ENCODE peak calls at places on chromosomes 4 and X, in seven cellular contexts. One of them, this sample, is unnamed.

GRCh38 chrX:153970398-153971123 is 1.1 kb downstream of the HCFC1 start:
- DNase-seq in CD8-positive, alpha-beta memory T cell: peak; percentile 29
- DNase-seq in GM23338: peak; percentile 63
- DNase-seq in fibroblast of lung: peak; percentile 90
- DNase-seq in mammary epithelial cell: peak; percentile 47
- DNase-seq in hepatocyte: peak; percentile 68
- DNase-seq in stomach: no peak
- DNase-seq in this sample: peak; percentile 23

GRCh38 chrX:124086411-124086810 is 124.9 kb downstream of the STAG2 start:
- DNase-seq in CD8-positive, alpha-beta memory T cell: peak; percentile 51
- DNase-seq in GM23338: no peak
- DNase-seq in fibroblast of lung: no peak
- DNase-seq in mammary epithelial cell: no peak
- DNase-seq in hepatocyte: no peak
- DNase-seq in stomach: no peak
- DNase-seq in this sample: peak; percentile 69

GRCh38 chr4:183602444-183603102 is 56.4 kb downstream of the RWDD4 start:
- DNase-seq in CD8-positive, alpha-beta memory T cell: no peak
- DNase-seq in GM23338: peak; percentile 46
- DNase-seq in fibroblast of lung: peak; percentile 57
- DNase-seq in mammary epithelial cell: peak; percentile 12
- DNase-seq in hepatocyte: no peak
- DNase-seq in stomach: no peak
- DNase-seq in this sample: peak; percentile 3

GRCh38 chr4:177879851-177880250 is 437.6 kb upstream of the AGA start:
- DNase-seq in CD8-positive, alpha-beta memory T cell: no peak
- DNase-seq in GM23338: peak; percentile 69
- DNase-seq in fibroblast of lung: no peak
- DNase-seq in mammary epithelial cell: peak; percentile 5
- DNase-seq in hepatocyte: no peak
- DNase-seq in stomach: no peak
- DNase-seq in this sample: no peak

GRCh38 chrX:14616301-14616700 is 87.0 kb downstream of the GLRA2 start:
- DNase-seq in CD8-positive, alpha-beta memory T cell: no peak
- DNase-seq in GM23338: no peak
- DNase-seq in fibroblast of lung: peak; percentile 72
- DNase-seq in mammary epithelial cell: no peak
- DNase-seq in hepatocyte: no peak
- DNase-seq in stomach: no peak
- DNase-seq in this sample: no peak

GRCh38 chr4:52617467-52618017 is 41.6 kb downstream of the USP46 start:
- DNase-seq in CD8-positive, alpha-beta memory T cell: no peak
- DNase-seq in GM23338: no peak
- DNase-seq in fibroblast of lung: no peak
- DNase-seq in mammary epithelial cell: no peak
- DNase-seq in hepatocyte: no peak
- DNase-seq in stomach: no peak
- DNase-seq in this sample: peak; percentile 26

GRCh38 chrX:20906571-20906970 is 467.6 kb upstream of the CNKSR2 start:
- DNase-seq in CD8-positive, alpha-beta memory T cell: no peak
- DNase-seq in GM23338: no peak
- DNase-seq in fibroblast of lung: no peak
- DNase-seq in mammary epithelial cell: peak; percentile 83
- DNase-seq in hepatocyte: no peak
- DNase-seq in stomach: no peak
- DNase-seq in this sample: no peak

GRCh38 chrX:41452972-41453371 is 5.8 kb downstream of the NYX start:
- DNase-seq in CD8-positive, alpha-beta memory T cell: no peak
- DNase-seq in GM23338: no peak
- DNase-seq in fibroblast of lung: no peak
- DNase-seq in mammary epithelial cell: no peak
- DNase-seq in hepatocyte: no peak
- DNase-seq in stomach: no peak
- DNase-seq in this sample: no peak

DNA sequence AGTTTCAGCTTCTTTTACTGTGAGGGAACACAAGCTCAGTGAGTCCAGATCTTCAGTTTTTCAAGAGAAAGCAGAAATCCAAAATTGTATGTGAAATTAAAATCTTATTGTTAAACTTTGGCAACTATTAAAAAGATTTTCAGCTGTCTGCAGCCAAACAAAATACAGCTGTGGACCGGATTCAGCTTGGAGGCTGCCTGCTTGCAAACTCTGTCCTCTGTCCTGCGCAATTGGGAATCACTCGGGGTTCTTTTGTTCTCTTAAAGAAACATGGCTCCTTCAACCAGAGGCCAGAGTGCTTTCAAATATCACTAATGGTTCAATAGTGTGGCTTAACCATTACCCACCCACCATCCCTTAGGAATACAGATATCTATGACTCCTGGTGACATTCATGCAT is 201.2 kb downstream of the CHIC2 start:
- DNase-seq in CD8-positive, alpha-beta memory T cell: no peak
- DNase-seq in GM23338: no peak
- DNase-seq in fibroblast of lung: peak; percentile 86
- DNase-seq in mammary epithelial cell: no peak
- DNase-seq in hepatocyte: no peak
- DNase-seq in stomach: no peak
- DNase-seq in this sample: no peak
- H3K4me3 ChIP-seq in CD8-positive, alpha-beta memory T cell: no peak overlapping the region
- H3K4me3 ChIP-seq in GM23338: no peak overlapping the region
- H3K4me3 ChIP-seq in fibroblast of lung: no peak overlapping the region
- H3K4me3 ChIP-seq in mammary epithelial cell: no peak overlapping the region
- H3K4me3 ChIP-seq in hepatocyte: no peak overlapping the region
- H3K4me3 ChIP-seq in stomach: no peak overlapping the region
- H3K4me3 ChIP-seq in this sample: no peak overlapping the region

GRCh38 chr4:139556071-139556734 is at the start of gene SETD7:
- DNase-seq in CD8-positive, alpha-beta memory T cell: peak; percentile 60
- DNase-seq in GM23338: peak; percentile 85
- DNase-seq in fibroblast of lung: peak; percentile 79
- DNase-seq in mammary epithelial cell: peak; percentile 78
- DNase-seq in hepatocyte: peak; percentile 85
- DNase-seq in stomach: peak; percentile 74
- DNase-seq in this sample: peak; percentile 69

GRCh38 chr4:139555073-139555704 is 830 bp downstream of the SETD7 start:
- DNase-seq in CD8-positive, alpha-beta memory T cell: peak; percentile 80
- DNase-seq in GM23338: peak; percentile 80
- DNase-seq in fibroblast of lung: peak; percentile 90
- DNase-seq in mammary epithelial cell: peak; percentile 81
- DNase-seq in hepatocyte: peak; percentile 94
- DNase-seq in stomach: peak; percentile 86
- DNase-seq in this sample: peak; percentile 91

GRCh38 chr4:139556735-139557505 is 901 bp upstream of the SETD7 start:
- DNase-seq in CD8-positive, alpha-beta memory T cell: peak; percentile 68
- DNase-seq in GM23338: peak; percentile 69
- DNase-seq in fibroblast of lung: no peak
- DNase-seq in mammary epithelial cell: peak; percentile 37
- DNase-seq in hepatocyte: peak; percentile 67
- DNase-seq in stomach: peak; percentile 85
- DNase-seq in this sample: peak; percentile 77

GRCh38 chr4:139554726-139555072 is 1.3 kb downstream of the SETD7 start:
- DNase-seq in CD8-positive, alpha-beta memory T cell: no peak
- DNase-seq in GM23338: no peak
- DNase-seq in fibroblast of lung: no peak
- DNase-seq in mammary epithelial cell: no peak
- DNase-seq in hepatocyte: no peak
- DNase-seq in stomach: no peak
- DNase-seq in this sample: no peak

GRCh38 chr4:139555705-139556070 is 331 bp downstream of the SETD7 start:
- DNase-seq in CD8-positive, alpha-beta memory T cell: no peak
- DNase-seq in GM23338: no peak
- DNase-seq in fibroblast of lung: peak; percentile 45
- DNase-seq in mammary epithelial cell: no peak
- DNase-seq in hepatocyte: peak; percentile 58
- DNase-seq in stomach: peak; percentile 45
- DNase-seq in this sample: peak; percentile 43
- H3K4me1 ChIP-seq in CD8-positive, alpha-beta memory T cell: peaks cover 23% of the 10 kb centered on the region
- H3K4me1 ChIP-seq in GM23338: peaks cover 39% of the 10 kb centered on the region
- H3K4me1 ChIP-seq in fibroblast of lung: peaks cover 4% of the 10 kb centered on the region
- H3K4me1 ChIP-seq in mammary epithelial cell: peaks cover 17% of the 10 kb centered on the region
- H3K4me1 ChIP-seq in hepatocyte: peaks cover 28% of the 10 kb centered on the region
- H3K4me1 ChIP-seq in stomach: peaks cover 79% of the 10 kb centered on the region
- H3K4me1 ChIP-seq in this sample: peaks cover 47% of the 10 kb centered on the region

GRCh38 chr4:159151701-159152100 is 48.8 kb downstream of the RAPGEF2 start:
- DNase-seq in CD8-positive, alpha-beta memory T cell: no peak
- DNase-seq in GM23338: no peak
- DNase-seq in fibroblast of lung: no peak
- DNase-seq in mammary epithelial cell: no peak
- DNase-seq in hepatocyte: no peak
- DNase-seq in stomach: no peak
- DNase-seq in this sample: no peak
- H3K27ac ChIP-seq in CD8-positive, alpha-beta memory T cell: peak overlapping the region; percentile 65
- H3K27ac ChIP-seq in GM23338: no peak overlapping the region
- H3K27ac ChIP-seq in fibroblast of lung: no peak overlapping the region
- H3K27ac ChIP-seq in mammary epithelial cell: no peak overlapping the region
- H3K27ac ChIP-seq in hepatocyte: no peak overlapping the region
- H3K27ac ChIP-seq in stomach: no peak overlapping the region
- H3K27ac ChIP-seq in this sample: no peak overlapping the region

DNA sequence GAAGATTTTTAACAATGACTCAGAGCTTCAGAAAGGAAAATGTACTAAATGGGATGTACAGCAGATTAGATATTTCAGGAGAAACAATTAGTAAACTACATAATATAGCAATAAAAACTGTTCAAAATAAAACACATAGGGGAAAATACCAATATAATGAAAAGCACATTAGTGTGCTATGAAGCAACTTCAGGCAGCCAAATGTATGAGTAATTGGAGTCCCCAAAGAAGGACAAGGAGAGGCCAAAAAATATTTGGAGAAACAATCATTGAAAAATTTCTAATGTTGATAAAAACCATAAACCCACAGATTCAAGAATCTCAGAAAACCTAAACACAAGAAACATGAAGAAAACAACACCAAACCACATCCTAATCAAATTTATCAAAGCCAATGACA is 129.3 kb upstream of the CHRDL1 start:
- DNase-seq in CD8-positive, alpha-beta memory T cell: no peak
- DNase-seq in GM23338: no peak
- DNase-seq in fibroblast of lung: no peak
- DNase-seq in mammary epithelial cell: no peak
- DNase-seq in hepatocyte: no peak
- DNase-seq in stomach: no peak
- DNase-seq in this sample: no peak
- H3K4me3 ChIP-seq in CD8-positive, alpha-beta memory T cell: no peak overlapping the region
- H3K4me3 ChIP-seq in GM23338: no peak overlapping the region
- H3K4me3 ChIP-seq in fibroblast of lung: no peak overlapping the region
- H3K4me3 ChIP-seq in mammary epithelial cell: no peak overlapping the region
- H3K4me3 ChIP-seq in hepatocyte: no peak overlapping the region
- H3K4me3 ChIP-seq in stomach: no peak overlapping the region
- H3K4me3 ChIP-seq in this sample: no peak overlapping the region

GRCh38 chr4:107853444-107854325 is 29.0 kb downstream of the SGMS2 start:
- DNase-seq in CD8-positive, alpha-beta memory T cell: no peak
- DNase-seq in GM23338: no peak
- DNase-seq in fibroblast of lung: peak; percentile 61
- DNase-seq in mammary epithelial cell: no peak
- DNase-seq in hepatocyte: peak; percentile 48
- DNase-seq in stomach: no peak
- DNase-seq in this sample: no peak
- H3K4me1 ChIP-seq in CD8-positive, alpha-beta memory T cell: no peaks in the 10 kb centered on the region
- H3K4me1 ChIP-seq in GM23338: peaks cover 20% of the 10 kb centered on the region
- H3K4me1 ChIP-seq in fibroblast of lung: no peaks in the 10 kb centered on the region
- H3K4me1 ChIP-seq in mammary epithelial cell: peaks cover 38% of the 10 kb centered on the region
- H3K4me1 ChIP-seq in hepatocyte: peaks cover 12% of the 10 kb centered on the region
- H3K4me1 ChIP-seq in stomach: peaks cover 29% of the 10 kb centered on the region
- H3K4me1 ChIP-seq in this sample: no peaks in the 10 kb centered on the region

DNA sequence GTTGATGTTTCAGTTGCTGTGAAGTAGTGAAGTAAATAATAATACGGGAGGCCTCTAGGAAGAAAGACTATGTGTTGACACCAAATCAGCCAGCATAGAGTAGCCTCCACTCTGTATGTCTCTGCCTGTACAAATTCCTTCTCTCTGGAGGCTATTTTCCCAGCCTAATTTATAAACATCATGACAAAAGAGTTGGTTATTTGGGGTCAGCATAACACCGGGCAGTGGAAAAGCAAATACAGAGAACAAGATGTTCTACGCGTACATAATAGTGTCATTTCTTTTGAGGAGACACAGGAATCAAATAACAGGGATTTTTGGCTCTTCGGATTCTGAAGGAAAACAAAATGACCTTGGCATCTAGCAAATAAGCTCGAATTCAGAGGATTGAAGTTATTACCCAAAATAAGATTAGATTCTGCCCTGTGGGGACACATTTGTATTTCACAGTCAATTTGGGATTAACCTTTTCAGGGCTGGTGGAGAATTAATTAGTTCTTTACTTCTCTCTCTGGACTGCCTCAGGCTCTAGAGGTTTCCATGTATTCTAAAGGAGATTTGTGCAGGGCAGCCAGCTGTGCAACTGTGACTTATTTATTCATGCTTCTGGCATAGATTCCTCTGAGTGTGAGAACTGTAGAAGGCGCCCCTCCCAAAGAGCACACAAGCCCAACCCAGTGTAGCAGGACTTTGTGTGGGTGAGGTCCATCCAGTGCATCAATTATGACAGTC is 14.1 kb upstream of the SYTL4 start:
- DNase-seq in CD8-positive, alpha-beta memory T cell: no peak
- DNase-seq in GM23338: no peak
- DNase-seq in fibroblast of lung: peak; percentile 11
- DNase-seq in mammary epithelial cell: no peak
- DNase-seq in hepatocyte: no peak
- DNase-seq in stomach: no peak
- DNase-seq in this sample: no peak
- H3K27ac ChIP-seq in CD8-positive, alpha-beta memory T cell: no peak overlapping the region
- H3K27ac ChIP-seq in GM23338: no peak overlapping the region
- H3K27ac ChIP-seq in fibroblast of lung: no peak overlapping the region
- H3K27ac ChIP-seq in mammary epithelial cell: no peak overlapping the region
- H3K27ac ChIP-seq in hepatocyte: peak overlapping the region; percentile 27
- H3K27ac ChIP-seq in stomach: peak overlapping the region; percentile 47
- H3K27ac ChIP-seq in this sample: no peak overlapping the region

GRCh38 chr4:25088342-25088952 is 57.7 kb upstream of the LGI2 start:
- DNase-seq in CD8-positive, alpha-beta memory T cell: no peak
- DNase-seq in GM23338: peak; percentile 47
- DNase-seq in fibroblast of lung: no peak
- DNase-seq in mammary epithelial cell: no peak
- DNase-seq in hepatocyte: no peak
- DNase-seq in stomach: no peak
- DNase-seq in this sample: no peak
- H3K4me3 ChIP-seq in CD8-positive, alpha-beta memory T cell: no peak overlapping the region
- H3K4me3 ChIP-seq in GM23338: peak overlapping the region; percentile 54
- H3K4me3 ChIP-seq in fibroblast of lung: peak overlapping the region; percentile 11
- H3K4me3 ChIP-seq in mammary epithelial cell: no peak overlapping the region
- H3K4me3 ChIP-seq in hepatocyte: no peak overlapping the region
- H3K4me3 ChIP-seq in stomach: peak overlapping the region; percentile 34
- H3K4me3 ChIP-seq in this sample: no peak overlapping the region

GRCh38 chr4:43550981-43551627 is 658.6 kb downstream of the GRXCR1 start:
- DNase-seq in CD8-positive, alpha-beta memory T cell: no peak
- DNase-seq in GM23338: no peak
- DNase-seq in fibroblast of lung: no peak
- DNase-seq in mammary epithelial cell: no peak
- DNase-seq in hepatocyte: no peak
- DNase-seq in stomach: no peak
- DNase-seq in this sample: no peak
- H3K4me1 ChIP-seq in CD8-positive, alpha-beta memory T cell: no peaks in the 10 kb centered on the region
- H3K4me1 ChIP-seq in GM23338: no peaks in the 10 kb centered on the region
- H3K4me1 ChIP-seq in fibroblast of lung: no peaks in the 10 kb centered on the region
- H3K4me1 ChIP-seq in mammary epithelial cell: no peaks in the 10 kb centered on the region
- H3K4me1 ChIP-seq in hepatocyte: no peaks in the 10 kb centered on the region
- H3K4me1 ChIP-seq in stomach: no peaks in the 10 kb centered on the region
- H3K4me1 ChIP-seq in this sample: no peaks in the 10 kb centered on the region